ENCODE peak calls at places on chromosomes 11 and 22, in five cellular contexts. V is effector memory CD8-positive, alpha-beta T cell; Z is keratinocyte; P is T47D; W is activated T-helper 1 cell treated with anti-CD3 and anti-CD28 coated beads, Interleukin-12 subunit alpha, Interleukin-12 subunit beta, Interleukin-2, Interleukin-4 antibody, amounts not matched to agents 30 ng/mL and 10 ng/mL and 1 ng/mL, durations not matched to agents 14 hours and 24 hours and 36 hours. X is an unnamed sample.

GRCh38 chr11:15824060-15824459 is 532.3 kb downstream of the SOX6 start:
- DNase-seq in V (no peak), Z (no peak), P (no peak), W (no peak), X (no peak)

GRCh38 chr22:46596032-46596441 is 24.1 kb upstream of the GRAMD4 start:
- DNase-seq in V (no peak), Z (no peak), P (peak; percentile 2), W (no peak), X (no peak)

GRCh38 chr11:2563216-2564007 is 118.6 kb downstream of the KCNQ1 start:
- DNase-seq in V (no peak), Z (no peak), P (no peak), W (no peak), X (no peak)

GRCh38 chr11:95762513-95762912 is 27.1 kb downstream of the FAM76B start:
- DNase-seq in V (no peak), Z (no peak), P (no peak), W (no peak), X (no peak)

GRCh38 chr11:1442807-1443366 is 43.7 kb downstream of the MOB2 start:
- DNase-seq in V (no peak), Z (no peak), P (no peak), W (no peak), X (no peak)

GRCh38 chr11:61533401-61533800 is 24.9 kb downstream of the LRRC10B start:
- DNase-seq in V (no peak), Z (no peak), P (peak; percentile 66), W (no peak), X (no peak)

GRCh38 chr11:133955091-133955846 is 1.5 kb downstream of the IGSF9B start:
- DNase-seq in V (no peak), Z (no peak), P (no peak), W (no peak), X (no peak)

GRCh38 chr11:92626624-92627023 is 342.8 kb upstream of the MTNR1B start:
- DNase-seq in V (no peak), Z (no peak), P (no peak), W (no peak), X (no peak)

GRCh38 chr11:26860411-26860810 is 133.5 kb upstream of the FIBIN start:
- DNase-seq in V (no peak), Z (no peak), P (no peak), W (no peak), X (no peak)

GRCh38 chr11:69280994-69281393 is 13.0 kb upstream of the MYEOV start:
- DNase-seq in V (no peak), Z (peak; percentile 90), P (no peak), W (no peak), X (peak; percentile 92)

GRCh38 chr22:37741312-37741795 is 44.5 kb downstream of the TRIOBP start:
- DNase-seq in V (no peak), Z (no peak), P (no peak), W (no peak), X (peak; percentile 20)

GRCh38 chr11:70105755-70106571 is 27.8 kb downstream of the ANO1 start:
- DNase-seq in V (no peak), Z (no peak), P (peak; percentile 53), W (no peak), X (no peak)

GRCh38 chr11:111665779-111666178 is 63.5 kb downstream of the SIK2 start:
- DNase-seq in V (no peak), Z (no peak), P (peak; percentile 76), W (no peak), X (no peak)

GRCh38 chr11:97938789-97939188 is 1082.0 kb upstream of the CNTN5 start:
- DNase-seq in V (no peak), Z (no peak), P (no peak), W (no peak), X (no peak)

GRCh38 chr11:86610559-86611341 is 61.7 kb downstream of the ME3 start:
- DNase-seq in V (no peak), Z (no peak), P (no peak), W (no peak), X (no peak)

GRCh38 chr11:114622858-114623257 is 27.3 kb upstream of the NXPE4 start:
- DNase-seq in V (no peak), Z (no peak), P (no peak), W (no peak), X (no peak)

GRCh38 chr11:120696597-120696996 is 185.0 kb downstream of the GRIK4 start:
- DNase-seq in V (no peak), Z (no peak), P (no peak), W (no peak), X (no peak)

GRCh38 chr22:42214625-42215415 is 55.6 kb downstream of the TCF20 start:
- DNase-seq in V (no peak), Z (no peak), P (no peak), W (no peak), X (no peak)

GRCh38 chr22:40432167-40432566 is 61.8 kb downstream of the SGSM3 start:
- DNase-seq in V (no peak), Z (no peak), P (no peak), W (no peak), X (no peak)

GRCh38 chr11:1557904-1558831 is 13.9 kb downstream of the DUSP8 start:
- DNase-seq in V (no peak), Z (no peak), P (peak; percentile 61), W (no peak), X (no peak)

GRCh38 chr11:47234669-47235075 is 13.9 kb downstream of the ACP2 start:
- DNase-seq in V (peak; percentile 44), Z (no peak), P (peak; percentile 54), W (peak; percentile 41), X (no peak)

GRCh38 chr22:46069518-46070214 is 80.7 kb upstream of the PPARA start:
- DNase-seq in V (no peak), Z (no peak), P (peak; percentile 97), W (no peak), X (no peak)

GRCh38 chr11:44316388-44317240 is 6.7 kb upstream of the ALX4 start:
- DNase-seq in V (no peak), Z (no peak), P (peak; percentile 54), W (no peak), X (no peak)

GRCh38 chr11:68010058-68011041 is at the start of gene ALDH3B1:
- DNase-seq in V (no peak), Z (no peak), P (peak; percentile 93), W (no peak), X (no peak)

GRCh38 chr11:134837166-134837886 is 425.3 kb upstream of the B3GAT1 start:
- DNase-seq in V (no peak), Z (no peak), P (no peak), W (no peak), X (no peak)

GRCh38 chr11:88357323-88358039 is 19.9 kb upstream of the CTSC start:
- DNase-seq in V (no peak), Z (no peak), P (peak; percentile 13), W (no peak), X (no peak)

GRCh38 chr11:83221694-83222093 is 28.2 kb downstream of the ANKRD42 start:
- DNase-seq in V (no peak), Z (no peak), P (no peak), W (no peak), X (no peak)

GRCh38 chr11:2693851-2694261 is 5.9 kb downstream of the KCNQ1OT1 start:
- DNase-seq in V (no peak), Z (no peak), P (peak; percentile 25), W (no peak), X (no peak)

GRCh38 chr22:40007826-40008710 is 13.3 kb downstream of the FAM83F start:
- DNase-seq in V (no peak), Z (no peak), P (no peak), W (no peak), X (no peak)

GRCh38 chr11:101706541-101706940 is 122.7 kb upstream of the TRPC6 start:
- DNase-seq in V (no peak), Z (no peak), P (no peak), W (no peak), X (peak; percentile 48)

GRCh38 chr11:16604784-16605439 is 133.5 kb upstream of the C11orf58 start:
- DNase-seq in V (no peak), Z (no peak), P (peak; percentile 40), W (no peak), X (no peak)

GRCh38 chr22:32764330-32765116 is 37.0 kb upstream of the TIMP3 start:
- DNase-seq in V (no peak), Z (no peak), P (no peak), W (no peak), X (peak; percentile 27)

GRCh38 chr11:44120169-44120568 is 24.7 kb downstream of the EXT2 start:
- DNase-seq in V (no peak), Z (no peak), P (peak; percentile 47), W (no peak), X (no peak)

GRCh38 chr11:72705442-72706365 is 31.5 kb upstream of the PDE2A start:
- DNase-seq in V (no peak), Z (no peak), P (no peak), W (no peak), X (no peak)